ENCODE peak calls at places on chromosomes 12 and 14, in six cellular contexts. J, K, H, P, A and E are unnamed samples.

GRCh38 chr14:68926236-68926635 is 52.9 kb downstream of the ACTN1 start:
- DNase-seq in K (no peak), P (no peak), H (no peak), J (no peak), A (no peak), E (no peak)

GRCh38 chr12:93514853-93515252 is 47.5 kb downstream of the MRPL42 start:
- DNase-seq in H (no peak), A (no peak), K (no peak), J (no peak), P (no peak), E (no peak)

GRCh38 chr12:132494294-132495164 is 4.6 kb downstream of the FBRSL1 start:
- DNase-seq in A (peak; percentile 84), H (no peak), P (no peak), K (no peak), J (no peak), E (no peak)

GRCh38 chr12:49108958-49109404 is 1.7 kb downstream of the LMBR1L start:
- DNase-seq in K (peak; percentile 23), H (no peak), P (no peak), A (peak; percentile 63), J (no peak), E (no peak)

GRCh38 chr14:99159341-99160340 is 112.4 kb downstream of the BCL11B start:
- DNase-seq in P (peak; percentile 43), K (no peak), H (no peak), A (no peak), J (no peak), E (no peak)

GRCh38 chr14:87049886-87050820 is 942.8 kb downstream of the GALC start:
- DNase-seq in A (no peak), J (peak; percentile 14), K (peak; percentile 37), H (no peak), P (peak; percentile 67), E (no peak)

GRCh38 chr12:115866909-115867525 is 410.5 kb downstream of the MED13L start:
- DNase-seq in A (no peak), P (no peak), J (peak; percentile 22), H (no peak), K (peak; percentile 6), E (no peak)

GRCh38 chr14:99262977-99263448 is 9.0 kb downstream of the BCL11B start:
- DNase-seq in J (no peak), K (no peak), H (no peak), P (no peak), A (no peak), E (no peak)

GRCh38 chr12:54125950-54126695 is 62.7 kb downstream of the SMUG1 start:
- DNase-seq in P (peak; percentile 75), J (peak; percentile 78), H (no peak), A (no peak), K (no peak), E (no peak)

GRCh38 chr12:108271951-108272729 is 67.0 kb downstream of the CMKLR1 start:
- DNase-seq in H (no peak), P (no peak), J (no peak), K (no peak), A (no peak), E (no peak)

GRCh38 chr14:54606178-54606577 is 39.2 kb downstream of the SAMD4A start:
- DNase-seq in K (no peak), H (no peak), A (no peak), P (no peak), J (no peak), E (no peak)

GRCh38 chr14:46198676-46199075 is 452.9 kb downstream of the RPL10L start:
- DNase-seq in K (no peak), H (no peak), A (no peak), P (no peak), J (no peak), E (no peak)

GRCh38 chr12:105993766-105994165 is 145.0 kb downstream of the NUAK1 start:
- DNase-seq in J (no peak), K (no peak), P (no peak), A (no peak), H (no peak), E (no peak)

GRCh38 chr14:90508073-90508472 is 111.2 kb downstream of the CALM1 start:
- DNase-seq in H (no peak), K (no peak), J (no peak), P (no peak), A (no peak), E (no peak)

GRCh38 chr12:75487310-75487709 is 6.8 kb downstream of the GLIPR1 start:
- DNase-seq in P (no peak), J (no peak), A (no peak), K (no peak), H (no peak), E (no peak)

GRCh38 chr12:111437816-111438454 is 32.2 kb downstream of the SH2B3 start:
- DNase-seq in K (no peak), P (no peak), H (no peak), J (no peak), A (no peak), E (no peak)

GRCh38 chr14:100592972-100593371 is 5.8 kb upstream of the BEGAIN start:
- DNase-seq in P (no peak), A (no peak), J (peak; percentile 24), K (no peak), H (no peak), E (no peak)

GRCh38 chr14:65357091-65357490 is 55.4 kb upstream of the FUT8 start:
- DNase-seq in J (no peak), H (no peak), K (no peak), A (no peak), P (no peak), E (no peak)

GRCh38 chr12:21769311-21769710 is 5.2 kb downstream of the KCNJ8 start:
- DNase-seq in A (no peak), K (no peak), J (no peak), P (no peak), H (no peak), E (no peak)

GRCh38 chr14:58151264-58151700 is 731 bp downstream of the ARMH4 start:
- DNase-seq in J (peak; percentile 27), H (no peak), K (peak; percentile 7), P (no peak), A (no peak), E (no peak)

GRCh38 chr12:85949253-85949652 is 75.2 kb downstream of the NTS start:
- DNase-seq in K (no peak), H (no peak), J (no peak), P (no peak), A (no peak), E (no peak)

GRCh38 chr14:100589760-100590469 is 2.7 kb upstream of the BEGAIN start:
- DNase-seq in A (no peak), P (no peak), K (no peak), H (no peak), J (peak; percentile 30), E (no peak)

GRCh38 chr12:90631581-90631980 is 323.4 kb downstream of the CCER1 start:
- DNase-seq in H (no peak), K (no peak), P (no peak), A (no peak), J (no peak), E (no peak)

GRCh38 chr14:76486251-76486743 is 110.4 kb downstream of the ESRRB start:
- DNase-seq in H (no peak), J (peak; percentile 73), P (no peak), A (no peak), K (no peak), E (no peak)

GRCh38 chr12:89351489-89352241 is 636 bp downstream of the DUSP6 start:
- DNase-seq in H (no peak), J (peak; percentile 69), P (peak; percentile 67), A (no peak), K (no peak), E (no peak)

GRCh38 chr12:116459921-116460666 is 99.1 kb upstream of the MAP1LC3B2 start:
- DNase-seq in K (no peak), J (no peak), H (no peak), A (no peak), P (no peak), E (no peak)

GRCh38 chr12:80936642-80937390 is 918 bp downstream of the LIN7A start:
- DNase-seq in J (peak; percentile 44), A (no peak), P (peak; percentile 85), K (peak; percentile 79), H (no peak), E (peak; percentile 7)

GRCh38 chr12:46363582-46364299 is 8.8 kb downstream of the SLC38A2 start:
- DNase-seq in A (no peak), H (no peak), K (no peak), P (no peak), J (no peak), E (no peak)
- TF ChIP-seq POLR2AphosphoS5 in A (peak; percentile 27), H (no peak), K (peak; percentile 61), P (no peak), J (peak; percentile 34), E (peak; percentile 43)

DNA sequence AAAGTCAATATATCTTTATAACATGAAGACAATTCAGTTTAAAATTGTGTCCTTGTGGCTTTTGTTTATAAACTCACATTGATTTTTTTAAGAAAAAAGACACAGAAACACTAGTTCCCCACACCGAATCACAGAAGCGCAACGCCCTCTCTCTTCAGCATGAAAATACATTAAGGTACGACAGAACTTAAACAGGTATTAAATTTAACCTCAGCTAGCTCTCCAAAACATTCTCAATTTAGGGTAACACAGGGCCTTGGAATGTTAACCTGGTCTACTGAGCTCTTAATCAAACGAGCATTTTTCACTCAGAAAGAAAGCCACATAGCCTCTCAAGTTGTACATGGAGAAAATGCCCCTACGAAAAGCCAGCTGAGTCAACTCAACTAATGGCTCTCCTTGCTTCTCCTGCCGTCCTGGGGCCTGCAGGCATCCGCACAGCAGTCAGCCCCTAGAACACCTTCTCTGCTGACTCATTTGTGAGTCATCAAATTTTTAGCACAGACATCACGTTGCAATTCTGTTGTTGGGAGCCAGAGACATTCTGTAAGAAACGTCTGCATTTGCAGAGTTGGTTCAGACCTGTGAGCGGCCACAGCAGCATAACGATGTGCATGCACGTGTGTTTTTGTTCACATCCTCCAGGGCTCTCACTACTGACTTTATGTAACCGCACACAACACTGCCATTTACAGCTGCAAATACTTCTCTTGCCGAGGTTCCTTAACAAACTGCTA is 141.6 kb downstream of the ITPR2 start:
- DNase-seq in J (no peak), K (peak; percentile 24), P (no peak), A (peak; percentile 75), H (no peak), E (peak; percentile 81)
- TF ChIP-seq YY1 in J (no peak), K (no peak), P (peak; percentile 45), A (no peak), H (no peak), E (peak; percentile 46)

DNA sequence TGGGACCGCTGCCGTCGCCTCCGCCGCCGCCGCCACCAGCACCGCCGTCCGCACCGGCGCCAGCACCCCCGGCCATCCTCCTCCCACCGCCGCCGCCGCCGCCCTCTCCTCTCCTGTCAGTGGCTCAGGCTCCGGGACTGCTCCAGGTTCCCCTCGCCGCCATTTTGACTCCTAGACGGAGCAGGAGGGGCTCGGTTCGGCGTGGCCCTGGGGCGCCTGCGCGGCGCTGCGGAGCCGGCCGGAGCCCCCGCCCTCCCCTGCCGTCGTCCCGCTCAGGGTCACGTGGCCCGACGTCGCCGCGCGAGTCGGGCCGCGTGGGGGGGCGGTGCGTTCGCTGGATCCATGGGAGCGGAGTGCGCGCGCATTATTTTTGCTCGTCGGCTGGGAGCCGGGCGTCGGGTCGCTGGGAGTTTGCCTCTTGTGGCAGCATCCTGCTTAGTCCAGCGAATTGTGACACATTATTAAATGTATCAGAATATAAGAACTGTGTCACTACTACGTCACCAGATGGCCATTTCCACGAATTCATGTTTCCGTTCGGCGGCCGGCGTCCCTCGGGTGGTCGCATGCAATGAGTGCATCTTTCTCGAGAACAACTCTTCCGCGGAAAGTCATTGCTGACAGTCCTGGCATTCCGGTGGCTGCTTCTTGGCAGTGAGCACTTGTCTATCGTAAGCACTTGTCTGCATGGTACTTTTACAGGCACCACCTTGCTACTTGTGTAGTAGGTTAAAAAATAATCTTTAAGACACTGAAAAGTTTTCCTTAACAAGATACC is at the start of gene BTBD7:
- DNase-seq in J (peak; percentile 99), H (peak; percentile 63), K (peak; percentile 90), P (peak; percentile 95), A (peak; percentile 94), E (peak; percentile 90)
- TF ChIP-seq POLR2AphosphoS5 in J (peak; percentile 51), H (peak; percentile 42), K (peak; percentile 59), P (no peak), A (no peak), E (peak; percentile 74)

GRCh38 chr14:85223667-85224066 is 306.3 kb upstream of the FLRT2 start:
- DNase-seq in J (no peak), A (no peak), P (no peak), H (no peak), K (no peak), E (no peak)
- TF ChIP-seq YY1 in J (no peak), A (no peak), P (no peak), H (no peak), K (no peak), E (no peak)